ENCODE peak calls at places on chromosomes 5 and 9, in six cellular contexts. One of them, this sample, is unnamed.

GRCh38 chr5:120734033-120734432 is 269.9 kb downstream of the PRR16 start:
- DNase-seq in HepG2: no peak
- DNase-seq in GM12878: no peak
- DNase-seq in K562: no peak
- DNase-seq in H1: peak
- DNase-seq in GM12892: no peak
- DNase-seq in this sample: no peak

GRCh38 chr9:132006657-132007370 is 72.9 kb downstream of the MED27 start:
- DNase-seq in HepG2: no peak
- DNase-seq in GM12878: peak
- DNase-seq in K562: no peak
- DNase-seq in H1: no peak
- DNase-seq in GM12892: peak
- DNase-seq in this sample: peak

GRCh38 chr9:131167146-131167692 is 41.8 kb downstream of the NUP214 start:
- DNase-seq in HepG2: no peak
- DNase-seq in GM12878: no peak
- DNase-seq in K562: no peak
- DNase-seq in H1: no peak
- DNase-seq in GM12892: no peak
- DNase-seq in this sample: no peak

GRCh38 chr9:20508242-20508641 is 114.1 kb downstream of the MLLT3 start:
- DNase-seq in HepG2: no peak
- DNase-seq in GM12878: no peak
- DNase-seq in K562: no peak
- DNase-seq in H1: no peak
- DNase-seq in GM12892: peak
- DNase-seq in this sample: peak

GRCh38 chr5:670396-671270 is 22.5 kb downstream of the TPPP start:
- DNase-seq in HepG2: no peak
- DNase-seq in GM12878: no peak
- DNase-seq in K562: no peak
- DNase-seq in H1: no peak
- DNase-seq in GM12892: no peak
- DNase-seq in this sample: no peak

GRCh38 chr9:26210338-26210851 is 532.2 kb upstream of the TUSC1 start:
- DNase-seq in HepG2: no peak
- DNase-seq in GM12878: no peak
- DNase-seq in K562: no peak
- DNase-seq in H1: no peak
- DNase-seq in GM12892: no peak
- DNase-seq in this sample: no peak

GRCh38 chr5:109318455-109319108 is 91.2 kb downstream of the PJA2 start:
- DNase-seq in HepG2: peak
- DNase-seq in GM12878: no peak
- DNase-seq in K562: no peak
- DNase-seq in H1: no peak
- DNase-seq in GM12892: no peak
- DNase-seq in this sample: no peak

GRCh38 chr5:71013575-71013974 is 11.6 kb downstream of the NAIP start:
- DNase-seq in HepG2: no peak
- DNase-seq in GM12878: no peak
- DNase-seq in K562: peak
- DNase-seq in H1: no peak
- DNase-seq in GM12892: no peak
- DNase-seq in this sample: no peak

GRCh38 chr5:95794070-95794516 is 28.4 kb downstream of the GLRX start:
- DNase-seq in HepG2: no peak
- DNase-seq in GM12878: no peak
- DNase-seq in K562: no peak
- DNase-seq in H1: no peak
- DNase-seq in GM12892: no peak
- DNase-seq in this sample: no peak

GRCh38 chr5:98767563-98767962 is 5.9 kb upstream of the RGMB start:
- DNase-seq in HepG2: no peak
- DNase-seq in GM12878: no peak
- DNase-seq in K562: no peak
- DNase-seq in H1: no peak
- DNase-seq in GM12892: no peak
- DNase-seq in this sample: no peak

GRCh38 chr5:98757978-98758377 is 15.5 kb upstream of the RGMB start:
- DNase-seq in HepG2: no peak
- DNase-seq in GM12878: no peak
- DNase-seq in K562: no peak
- DNase-seq in H1: no peak
- DNase-seq in GM12892: no peak
- DNase-seq in this sample: no peak

GRCh38 chr5:98768160-98769005 is 5.1 kb upstream of the RGMB start:
- DNase-seq in HepG2: peak
- DNase-seq in GM12878: no peak
- DNase-seq in K562: peak
- DNase-seq in H1: peak
- DNase-seq in GM12892: no peak
- DNase-seq in this sample: peak

GRCh38 chr5:98765815-98766214 is 7.6 kb upstream of the RGMB start:
- DNase-seq in HepG2: no peak
- DNase-seq in GM12878: no peak
- DNase-seq in K562: no peak
- DNase-seq in H1: no peak
- DNase-seq in GM12892: no peak
- DNase-seq in this sample: no peak

DNA sequence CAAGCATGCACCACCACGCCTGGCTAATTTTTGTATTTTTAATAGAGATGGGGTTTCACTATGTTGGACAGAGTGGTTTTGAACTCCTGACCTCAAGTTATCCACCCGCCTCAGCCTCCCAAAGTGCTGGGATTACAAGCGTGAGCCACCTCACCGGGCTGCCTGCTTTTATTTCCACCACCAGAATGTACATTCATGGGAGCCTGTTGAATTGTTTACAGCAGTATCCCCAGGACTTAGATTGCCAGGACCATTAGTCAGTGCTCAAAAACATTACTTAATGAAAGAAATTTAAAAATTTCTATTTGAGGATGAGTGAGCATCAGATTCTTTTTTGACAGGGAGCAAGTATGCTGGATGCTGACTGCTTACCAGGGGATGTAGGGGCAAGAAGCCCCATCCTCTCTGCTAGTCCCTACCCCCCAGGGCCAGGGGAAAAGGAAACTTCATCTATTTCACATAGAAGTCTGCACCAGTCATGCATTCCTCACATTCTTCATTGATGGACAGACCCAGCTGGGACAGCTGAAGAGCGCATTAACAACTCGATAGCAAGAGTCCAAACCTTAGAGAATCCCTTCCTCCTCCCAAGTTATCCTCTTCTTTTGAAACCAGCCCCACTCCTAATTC is 10.3 kb upstream of the RGMB start:
- DNase-seq in HepG2: no peak
- DNase-seq in GM12878: no peak
- DNase-seq in K562: no peak
- DNase-seq in H1: no peak
- DNase-seq in GM12892: no peak
- DNase-seq in this sample: no peak
- TF ChIP-seq POLR2AphosphoS5 in HepG2: no peak
- TF ChIP-seq POLR2AphosphoS5 in GM12878: no peak
- TF ChIP-seq POLR2AphosphoS5 in K562: no peak
- TF ChIP-seq POLR2AphosphoS5 in H1: no peak
- TF ChIP-seq POLR2AphosphoS5 in GM12892: no peak
- TF ChIP-seq POLR2AphosphoS5 in this sample: no peak

GRCh38 chr5:40797273-40798011 is 732 bp downstream of the PRKAA1 start:
- DNase-seq in HepG2: no peak
- DNase-seq in GM12878: peak
- DNase-seq in K562: peak
- DNase-seq in H1: peak
- DNase-seq in GM12892: peak
- DNase-seq in this sample: no peak

GRCh38 chr5:40798856-40799210 is 659 bp upstream of the PRKAA1 start:
- DNase-seq in HepG2: no peak
- DNase-seq in GM12878: no peak
- DNase-seq in K562: no peak
- DNase-seq in H1: no peak
- DNase-seq in GM12892: no peak
- DNase-seq in this sample: no peak

GRCh38 chr5:40799248-40799647 is 1.1 kb upstream of the PRKAA1 start:
- DNase-seq in HepG2: no peak
- DNase-seq in GM12878: no peak
- DNase-seq in K562: peak
- DNase-seq in H1: no peak
- DNase-seq in GM12892: no peak
- DNase-seq in this sample: no peak

GRCh38 chr5:40796487-40796889 is 1.7 kb downstream of the PRKAA1 start:
- DNase-seq in HepG2: no peak
- DNase-seq in GM12878: no peak
- DNase-seq in K562: no peak
- DNase-seq in H1: no peak
- DNase-seq in GM12892: no peak
- DNase-seq in this sample: no peak

GRCh38 chr5:40798012-40798855 is at the start of gene PRKAA1:
- DNase-seq in HepG2: peak
- DNase-seq in GM12878: peak
- DNase-seq in K562: peak
- DNase-seq in H1: peak
- DNase-seq in GM12892: peak
- DNase-seq in this sample: peak
- TF ChIP-seq POLR2A in HepG2: peak
- TF ChIP-seq POLR2A in GM12878: peak
- TF ChIP-seq POLR2A in K562: peak
- TF ChIP-seq POLR2A in H1: peak
- TF ChIP-seq POLR2A in GM12892: peak
- TF ChIP-seq POLR2A in this sample: peak

GRCh38 chr5:157747766-157748700 is 4.5 kb downstream of the LSM11 start:
- DNase-seq in HepG2: no peak
- DNase-seq in GM12878: no peak
- DNase-seq in K562: no peak
- DNase-seq in H1: no peak
- DNase-seq in GM12892: no peak
- DNase-seq in this sample: no peak

GRCh38 chr5:157747173-157747758 is 3.8 kb downstream of the LSM11 start:
- DNase-seq in HepG2: no peak
- DNase-seq in GM12878: no peak
- DNase-seq in K562: no peak
- DNase-seq in H1: no peak
- DNase-seq in GM12892: no peak
- DNase-seq in this sample: no peak

GRCh38 chr5:157743163-157744054 is at the start of gene LSM11:
- DNase-seq in HepG2: peak
- DNase-seq in GM12878: peak
- DNase-seq in K562: peak
- DNase-seq in H1: peak
- DNase-seq in GM12892: peak
- DNase-seq in this sample: peak

GRCh38 chr5:157744055-157745011 is 821 bp downstream of the LSM11 start:
- DNase-seq in HepG2: no peak
- DNase-seq in GM12878: no peak
- DNase-seq in K562: peak
- DNase-seq in H1: no peak
- DNase-seq in GM12892: peak
- DNase-seq in this sample: peak

DNA sequence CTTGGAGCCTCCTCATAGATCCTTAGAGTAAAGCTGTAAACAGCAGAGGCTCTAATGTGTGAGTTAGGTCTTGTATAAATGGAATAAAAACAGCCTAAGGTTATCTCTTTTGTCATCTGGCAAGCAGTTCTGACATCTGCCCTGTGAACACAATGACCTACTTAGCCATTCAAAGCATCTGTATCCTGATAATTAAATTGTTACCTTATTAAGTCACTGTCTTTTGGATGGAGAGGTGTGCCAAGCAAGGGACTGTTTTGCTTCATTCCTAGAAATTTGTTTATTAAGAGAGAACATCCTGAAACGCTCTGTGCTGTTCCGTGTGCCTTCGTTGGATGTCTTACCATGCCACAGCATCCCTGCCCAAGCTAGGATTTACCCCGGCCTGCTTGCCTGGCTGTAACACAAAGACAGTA is 1.5 kb downstream of the LSM11 start:
- DNase-seq in HepG2: no peak
- DNase-seq in GM12878: no peak
- DNase-seq in K562: no peak
- DNase-seq in H1: no peak
- DNase-seq in GM12892: no peak
- DNase-seq in this sample: no peak
- TF ChIP-seq TAF1 in HepG2: no peak
- TF ChIP-seq TAF1 in GM12878: no peak
- TF ChIP-seq TAF1 in K562: no peak
- TF ChIP-seq TAF1 in H1: no peak
- TF ChIP-seq TAF1 in GM12892: no peak
- TF ChIP-seq TAF1 in this sample: no peak

GRCh38 chr5:2184563-2185540 is 302.1 kb upstream of the IRX4 start:
- DNase-seq in HepG2: no peak
- DNase-seq in GM12878: no peak
- DNase-seq in K562: no peak
- DNase-seq in H1: peak
- DNase-seq in GM12892: no peak
- DNase-seq in this sample: no peak

GRCh38 chr5:2182020-2182419 is 299.3 kb upstream of the IRX4 start:
- DNase-seq in HepG2: no peak
- DNase-seq in GM12878: no peak
- DNase-seq in K562: no peak
- DNase-seq in H1: no peak
- DNase-seq in GM12892: no peak
- DNase-seq in this sample: no peak

GRCh38 chr5:2185646-2186471 is 303.1 kb upstream of the IRX4 start:
- DNase-seq in HepG2: no peak
- DNase-seq in GM12878: no peak
- DNase-seq in K562: no peak
- DNase-seq in H1: peak
- DNase-seq in GM12892: no peak
- DNase-seq in this sample: no peak

GRCh38 chr5:2183154-2184023 is 300.7 kb upstream of the IRX4 start:
- DNase-seq in HepG2: no peak
- DNase-seq in GM12878: no peak
- DNase-seq in K562: no peak
- DNase-seq in H1: no peak
- DNase-seq in GM12892: no peak
- DNase-seq in this sample: no peak

GRCh38 chr5:2184024-2184362 is 301.3 kb upstream of the IRX4 start:
- DNase-seq in HepG2: no peak
- DNase-seq in GM12878: no peak
- DNase-seq in K562: no peak
- DNase-seq in H1: no peak
- DNase-seq in GM12892: no peak
- DNase-seq in this sample: no peak
- TF ChIP-seq POLR2AphosphoS5 in HepG2: no peak
- TF ChIP-seq POLR2AphosphoS5 in GM12878: no peak
- TF ChIP-seq POLR2AphosphoS5 in K562: no peak
- TF ChIP-seq POLR2AphosphoS5 in H1: no peak
- TF ChIP-seq POLR2AphosphoS5 in GM12892: no peak
- TF ChIP-seq POLR2AphosphoS5 in this sample: no peak

This sample was measured in GM12891.